ENCODE peak calls at places on chromosome 20, in six cellular contexts. K is mesenchymal stem cell, Z is IMR-90, Q is H1, B is neuronal stem cell, J is trophoblast cell. X is an unnamed sample.

GRCh38 chr20:32155017-32155965 is 45.8 kb downstream of the TM9SF4 start:
- DNase-seq in K (peak; percentile 92), Z (peak; percentile 88), Q (peak; percentile 62), B (peak; percentile 48), J (peak; percentile 54), X (peak; percentile 83)

GRCh38 chr20:23653400-23653938 is 15.7 kb upstream of the CST3 start:
- DNase-seq in K (no peak), Z (no peak), Q (peak; percentile 17), B (no peak), J (no peak), X (no peak)

GRCh38 chr20:60262967-60263603 is 304.9 kb downstream of the CDH26 start:
- DNase-seq in K (no peak), Z (no peak), Q (peak; percentile 88), B (peak; percentile 27), J (peak; percentile 66), X (peak; percentile 67)

GRCh38 chr20:63782521-63782971 is 43.0 kb downstream of the SLC2A4RG start:
- DNase-seq in K (no peak), Z (no peak), Q (no peak), B (no peak), J (no peak), X (no peak)

GRCh38 chr20:22080985-22081384 is 375.5 kb downstream of the PAX1 start:
- DNase-seq in K (no peak), Z (no peak), Q (no peak), B (no peak), J (no peak), X (no peak)

GRCh38 chr20:31566658-31567379 is 38.3 kb upstream of the ID1 start:
- DNase-seq in K (no peak), Z (no peak), Q (peak; percentile 56), B (no peak), J (no peak), X (no peak)

GRCh38 chr20:36720510-36720909 is 25.4 kb downstream of the NDRG3 start:
- DNase-seq in K (peak; percentile 30), Z (peak; percentile 37), Q (no peak), B (no peak), J (no peak), X (no peak)

GRCh38 chr20:1346322-1346969 is 17.5 kb upstream of the SDCBP2 start:
- DNase-seq in K (no peak), Z (no peak), Q (no peak), B (no peak), J (no peak), X (no peak)

GRCh38 chr20:11144114-11144513 is 470.3 kb upstream of the JAG1 start:
- DNase-seq in K (peak; percentile 10), Z (peak; percentile 93), Q (no peak), B (no peak), J (peak; percentile 14), X (no peak)

GRCh38 chr20:31670371-31671228 is 32.9 kb downstream of the COX4I2 start:
- DNase-seq in K (peak; percentile 96), Z (peak; percentile 75), Q (no peak), B (no peak), J (no peak), X (peak; percentile 38)

GRCh38 chr20:19757973-19758887 is at the start of gene RIN2:
- DNase-seq in K (peak; percentile 95), Z (peak; percentile 87), Q (peak; percentile 90), B (peak; percentile 92), J (peak; percentile 90), X (peak; percentile 98)

GRCh38 chr20:6178537-6178936 is 55.7 kb upstream of the FERMT1 start:
- DNase-seq in K (peak; percentile 51), Z (peak; percentile 51), Q (no peak), B (peak; percentile 24), J (peak; percentile 42), X (peak; percentile 54)

GRCh38 chr20:59349277-59349676 is 48.9 kb downstream of the EDN3 start:
- DNase-seq in K (no peak), Z (no peak), Q (no peak), B (no peak), J (no peak), X (no peak)

GRCh38 chr20:19911810-19912382 is 105.3 kb upstream of the NAA20 start:
- DNase-seq in K (no peak), Z (no peak), Q (no peak), B (no peak), J (no peak), X (no peak)

GRCh38 chr20:59831024-59831900 is 102.2 kb downstream of the SYCP2 start:
- DNase-seq in K (no peak), Z (no peak), Q (peak; percentile 40), B (no peak), J (no peak), X (peak; percentile 8)

GRCh38 chr20:31862506-31862905 is 7.8 kb downstream of the DUSP15 start:
- DNase-seq in K (no peak), Z (no peak), Q (no peak), B (no peak), J (no peak), X (no peak)

GRCh38 chr20:32130352-32130751 is 20.8 kb downstream of the TM9SF4 start:
- DNase-seq in K (no peak), Z (no peak), Q (no peak), B (no peak), J (no peak), X (no peak)

GRCh38 chr20:60138263-60139127 is 180.3 kb downstream of the CDH26 start:
- DNase-seq in K (no peak), Z (peak; percentile 48), Q (no peak), B (no peak), J (peak; percentile 6), X (no peak)

GRCh38 chr20:32249030-32249738 is 28.3 kb upstream of the KIF3B start:
- DNase-seq in K (no peak), Z (no peak), Q (no peak), B (no peak), J (no peak), X (no peak)

GRCh38 chr20:54063998-54064676 is 6.3 kb downstream of the BCAS1 start:
- DNase-seq in K (no peak), Z (no peak), Q (no peak), B (no peak), J (no peak), X (no peak)

GRCh38 chr20:38893485-38894090 is 32.6 kb upstream of the FAM83D start:
- DNase-seq in K (peak; percentile 28), Z (peak; percentile 18), Q (peak; percentile 89), B (peak; percentile 58), J (peak; percentile 71), X (peak; percentile 78)

GRCh38 chr20:1474817-1475603 is 8.4 kb upstream of the NSFL1C start:
- DNase-seq in K (no peak), Z (no peak), Q (no peak), B (no peak), J (peak; percentile 22), X (peak; percentile 79)

GRCh38 chr20:23691675-23692074 is 2.8 kb upstream of the CST4 start:
- DNase-seq in K (peak; percentile 20), Z (peak; percentile 10), Q (no peak), B (no peak), J (peak; percentile 6), X (no peak)

GRCh38 chr20:1392693-1393506 is at the start of gene FKBP1A:
- DNase-seq in K (peak; percentile 90), Z (peak; percentile 90), Q (peak; percentile 85), B (peak; percentile 74), J (peak; percentile 93), X (peak; percentile 89)

GRCh38 chr20:45934587-45935415 is at the start of gene PCIF1:
- DNase-seq in K (peak; percentile 99), Z (peak; percentile 98), Q (peak; percentile 99), B (peak; percentile 99), J (peak; percentile 99), X (peak; percentile 98)
- H2BK5ac ChIP-seq in K (peak within 1 kb of the TSS; percentile 98), Z (peak within 1 kb of the TSS; percentile 100), Q (peak within 1 kb of the TSS; percentile 96), B (peak within 1 kb of the TSS; percentile 98), J (peak within 1 kb of the TSS; percentile 91), X (peak within 1 kb of the TSS; percentile 77)

GRCh38 chr20:3803289-3803688 is 7.2 kb downstream of the CDC25B start:
- DNase-seq in K (no peak), Z (no peak), Q (no peak), B (no peak), J (no peak), X (no peak)

GRCh38 chr20:3805594-3806264 is 9.6 kb downstream of the CDC25B start:
- DNase-seq in K (peak; percentile 79), Z (peak; percentile 50), Q (no peak), B (no peak), J (no peak), X (no peak)

GRCh38 chr20:3803854-3804253 is 7.7 kb downstream of the CDC25B start:
- DNase-seq in K (no peak), Z (no peak), Q (no peak), B (no peak), J (no peak), X (no peak)

GRCh38 chr20:3804781-3805180 is 8.7 kb downstream of the CDC25B start:
- DNase-seq in K (no peak), Z (no peak), Q (no peak), B (no peak), J (no peak), X (no peak)

GRCh38 chr20:3804254-3804751 is 8.2 kb downstream of the CDC25B start:
- DNase-seq in K (no peak), Z (no peak), Q (no peak), B (no peak), J (no peak), X (no peak)
- H3K36me3 ChIP-seq in K (peaks cover 55% of the 10 kb centered on the region), Z (peaks cover 64% of the 10 kb centered on the region), Q (peaks cover 33% of the 10 kb centered on the region), B (peaks cover 59% of the 10 kb centered on the region), J (peaks cover 39% of the 10 kb centered on the region), X (peaks cover 10% of the 10 kb centered on the region)

DNA sequence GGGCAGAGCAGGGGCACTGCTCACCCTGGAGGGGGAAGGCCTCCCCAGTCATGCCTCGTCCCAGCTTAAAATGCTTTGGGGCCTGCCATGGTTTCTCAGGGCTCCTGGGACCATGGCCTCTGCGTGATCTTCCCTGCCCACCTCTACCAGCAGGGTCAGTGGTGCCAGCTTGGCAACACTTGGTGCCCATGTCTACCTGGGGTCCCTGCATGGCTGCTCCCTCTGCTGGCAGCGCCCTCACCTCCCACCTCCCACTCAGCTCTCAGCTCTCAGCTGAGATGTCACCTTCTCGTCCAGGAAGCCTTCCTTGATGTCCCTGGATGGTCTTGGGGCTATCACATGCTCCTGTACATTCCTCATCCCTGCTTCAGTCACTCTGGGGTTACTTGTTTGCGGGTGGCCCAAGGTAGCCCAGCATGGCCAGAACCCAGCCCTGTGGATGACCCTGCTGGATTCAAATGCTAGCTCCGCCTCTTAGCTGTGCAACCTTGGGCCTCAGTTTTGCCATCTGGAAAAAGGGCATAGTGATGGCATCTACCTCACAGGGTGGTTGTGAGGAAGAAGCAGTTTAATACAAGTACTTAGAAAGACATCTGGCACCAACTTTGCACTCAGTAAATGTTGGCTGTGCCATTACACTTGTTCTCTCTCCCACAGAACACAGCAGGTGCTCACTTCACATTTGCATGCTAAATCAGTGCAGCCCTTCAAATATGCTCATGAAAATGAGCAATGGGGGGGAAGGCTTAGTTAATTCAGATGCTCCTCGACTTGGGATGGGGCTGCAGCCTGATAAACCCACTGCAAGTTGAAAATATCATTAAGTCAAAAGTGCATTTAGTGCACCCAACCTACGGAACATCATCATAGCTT is 53.5 kb upstream of the PTPN1 start:
- DNase-seq in K (no peak), Z (no peak), Q (no peak), B (no peak), J (no peak), X (no peak)
- H3K27ac ChIP-seq in K (no peak overlapping the region), Z (no peak overlapping the region), Q (no peak overlapping the region), B (no peak overlapping the region), J (no peak overlapping the region), X (no peak overlapping the region)

DNA sequence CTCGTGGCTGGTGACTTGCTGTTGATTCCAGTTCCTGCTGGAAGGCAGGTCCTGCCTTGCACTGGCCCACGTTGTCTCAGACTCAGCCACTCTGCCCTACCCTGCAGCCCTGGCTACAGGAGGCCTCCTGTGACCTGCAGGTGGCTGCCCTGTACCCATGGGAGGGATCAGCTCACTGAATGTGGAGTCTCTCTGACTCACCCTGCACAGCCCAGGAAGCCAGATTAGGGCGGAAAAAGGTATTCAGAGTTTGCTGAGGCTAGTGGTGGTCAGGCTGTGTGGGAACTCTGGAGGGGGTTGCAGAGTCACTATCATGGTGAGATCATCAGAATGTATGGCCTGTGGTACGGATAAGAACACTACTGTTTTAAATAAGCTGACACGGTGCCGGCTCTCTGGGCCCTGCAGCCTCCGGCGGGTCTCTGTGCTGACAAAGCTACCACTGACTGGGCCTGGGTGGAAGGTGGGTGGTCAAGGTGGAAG is 24.7 kb upstream of the PYGB start:
- DNase-seq in K (peak; percentile 96), Z (peak; percentile 97), Q (no peak), B (peak; percentile 37), J (peak; percentile 81), X (peak; percentile 97)
- H2BK5ac ChIP-seq in K (peak overlapping the region; percentile 73), Z (peak overlapping the region; percentile 31), Q (peak overlapping the region; percentile 44), B (no peak overlapping the region), J (no peak overlapping the region), X (no peak overlapping the region)